ENCODE peak calls at places on chromosomes 5 and 9, in eight cellular contexts. L is bronchial epithelial cell; N is Caki2; D is Peyer's patch; M is activated CD4-positive, alpha-beta T cell treated with anti-CD3 and anti-CD28 coated beads, Interleukin-2, amount 50 U/mL, for 1 hour; I is AML-193; Q is EH; R is HEK293T. V is an unnamed sample.

GRCh38 chr5:176770431-176770830 is 39.9 kb upstream of the UNC5A start:
- DNase-seq in L (no peak), N (no peak), D (peak), M (no peak), I (no peak), Q (no peak), R (no peak), V (no peak)

GRCh38 chr9:129289131-129289731 is 111.2 kb upstream of the IER5L start:
- DNase-seq in L (no peak), N (no peak), D (peak), M (no peak), I (no peak), Q (no peak), R (no peak), V (no peak)

GRCh38 chr5:142079243-142079642 is 29.3 kb upstream of the NDFIP1 start:
- DNase-seq in L (no peak), N (no peak), D (no peak), M (no peak), I (no peak), Q (no peak), R (no peak), V (no peak)

GRCh38 chr9:115422932-115423440 is 305.0 kb upstream of the TNC start:
- DNase-seq in L (no peak), N (no peak), D (no peak), M (no peak), I (no peak), Q (no peak), R (no peak), V (no peak)

GRCh38 chr5:29005386-29005785 is 1967.0 kb upstream of the CDH9 start:
- DNase-seq in L (no peak), N (peak), D (no peak), M (no peak), I (peak), Q (no peak), R (peak), V (no peak)

GRCh38 chr5:109739741-109740140 is 50.0 kb downstream of the MAN2A1 start:
- DNase-seq in L (peak), N (peak), D (no peak), M (no peak), I (no peak), Q (peak), R (no peak), V (peak)

GRCh38 chr9:92616199-92617129 is 53.5 kb downstream of the IPPK start:
- DNase-seq in L (no peak), N (no peak), D (peak), M (no peak), I (no peak), Q (no peak), R (no peak), V (no peak)

GRCh38 chr5:84450617-84451414 is 66.1 kb upstream of the EDIL3 start:
- DNase-seq in L (no peak), N (no peak), D (no peak), M (no peak), I (peak), Q (peak), R (no peak), V (no peak)

GRCh38 chr5:113034182-113034773 is 57.7 kb downstream of the DCP2 start:
- DNase-seq in L (no peak), N (no peak), D (no peak), M (no peak), I (no peak), Q (peak), R (no peak), V (peak)

GRCh38 chr5:161600156-161600555 is 53.6 kb upstream of the GABRB2 start:
- DNase-seq in L (no peak), N (no peak), D (no peak), M (no peak), I (no peak), Q (no peak), R (no peak), V (no peak)

GRCh38 chr5:82910905-82911304 is 166.3 kb downstream of the TMEM167A start:
- DNase-seq in L (no peak), N (no peak), D (no peak), M (no peak), I (no peak), Q (no peak), R (no peak), V (no peak)

GRCh38 chr5:126433708-126434107 is 10.5 kb downstream of the GRAMD2B start:
- DNase-seq in L (peak), N (no peak), D (no peak), M (no peak), I (no peak), Q (peak), R (no peak), V (peak)

GRCh38 chr9:126509718-126510117 is 104.0 kb upstream of the LMX1B start:
- DNase-seq in L (no peak), N (no peak), D (no peak), M (no peak), I (no peak), Q (no peak), R (no peak), V (no peak)

GRCh38 chr9:126556560-126557250 is 57.0 kb upstream of the LMX1B start:
- DNase-seq in L (no peak), N (no peak), D (no peak), M (no peak), I (no peak), Q (no peak), R (no peak), V (no peak)

GRCh38 chr9:115090486-115090885 is 27.5 kb downstream of the TNC start:
- DNase-seq in L (no peak), N (no peak), D (no peak), M (no peak), I (no peak), Q (no peak), R (no peak), V (no peak)

GRCh38 chr5:57776035-57776434 is 293.4 kb upstream of the ACTBL2 start:
- DNase-seq in L (no peak), N (no peak), D (no peak), M (no peak), I (no peak), Q (no peak), R (no peak), V (no peak)

GRCh38 chr5:67984546-67984945 is 231.0 kb upstream of the PIK3R1 start:
- DNase-seq in L (no peak), N (no peak), D (no peak), M (no peak), I (no peak), Q (no peak), R (no peak), V (no peak)

GRCh38 chr5:32283539-32284377 is 29.0 kb downstream of the MTMR12 start:
- DNase-seq in L (peak), N (peak), D (no peak), M (no peak), I (no peak), Q (peak), R (no peak), V (peak)

GRCh38 chr9:76552751-76553150 is 93.8 kb downstream of the GCNT1 start:
- DNase-seq in L (no peak), N (no peak), D (no peak), M (no peak), I (no peak), Q (no peak), R (no peak), V (no peak)

GRCh38 chr5:126171916-126172315 is 251.3 kb upstream of the GRAMD2B start:
- DNase-seq in L (no peak), N (no peak), D (no peak), M (no peak), I (no peak), Q (no peak), R (no peak), V (no peak)

V was measured in HFFc6.